ENCODE peak calls at places on chromosomes 1 and 21, in six cellular contexts. G is KBM-7, D is left lung, N is HCT116, H is HFFc6, Q is non-pigmented ciliary epithelial cell. T is an unnamed sample.
A peak's percentile ranks its signal among the peaks of the same experiment; 100 is the strongest.

GRCh38 chr1:179447489-179447888 is 81.7 kb downstream of the AXDND1 start:
- DNase-seq in G (peak; percentile 28), D (no peak), N (peak; percentile 12), H (peak; percentile 4), Q (no peak), T (no peak)

GRCh38 chr1:37243368-37244082 is 209.2 kb upstream of the GRIK3 start:
- DNase-seq in G (no peak), D (no peak), N (no peak), H (no peak), Q (no peak), T (no peak)

GRCh38 chr1:78055565-78056132 is 9.9 kb downstream of the GIPC2 start:
- DNase-seq in G (no peak), D (no peak), N (no peak), H (no peak), Q (no peak), T (no peak)

GRCh38 chr1:1775364-1776226 is 2.7 kb downstream of the NADK start:
- DNase-seq in G (peak; percentile 85), D (no peak), N (no peak), H (no peak), Q (no peak), T (no peak)

GRCh38 chr21:45110873-45111624 is 36.7 kb downstream of the ADARB1 start:
- DNase-seq in G (no peak), D (no peak), N (no peak), H (no peak), Q (no peak), T (no peak)

GRCh38 chr1:183723571-183723970 is 70.5 kb upstream of the APOBEC4 start:
- DNase-seq in G (no peak), D (no peak), N (no peak), H (no peak), Q (no peak), T (no peak)

GRCh38 chr1:116268211-116268610 is 104.8 kb upstream of the ATP1A1 start:
- DNase-seq in G (peak; percentile 23), D (no peak), N (no peak), H (no peak), Q (no peak), T (peak; percentile 12)

GRCh38 chr1:238177960-238178359 is 287.2 kb upstream of the ZP4 start:
- DNase-seq in G (no peak), D (no peak), N (no peak), H (peak; percentile 36), Q (peak; percentile 46), T (no peak)

GRCh38 chr1:207606362-207606755 is 38.6 kb upstream of the CR1L start:
- DNase-seq in G (no peak), D (no peak), N (no peak), H (no peak), Q (no peak), T (no peak)

GRCh38 chr1:159088566-159089183 is 12.1 kb upstream of the AIM2 start:
- DNase-seq in G (no peak), D (no peak), N (no peak), H (no peak), Q (no peak), T (no peak)